ENCODE peak calls at places on chromosome 21, in eight cellular contexts. S is HTR-8/SVneo; H is foreskin fibroblast; B is effector memory CD4-positive, alpha-beta T cell; I is GDM1; M is endothelial cell of umbilical vein; F is right cardiac atrium; X is GM03348. J is an unnamed sample.

GRCh38 chr21:45535341-45536081 is 6.7 kb downstream of the SLC19A1 start:
- DNase-seq in S (no peak), H (no peak), B (no peak), I (peak), M (no peak), F (peak), X (no peak), J (no peak)

GRCh38 chr21:27206368-27206982 is 239.6 kb upstream of the ADAMTS5 start:
- DNase-seq in S (peak), H (peak), B (no peak), I (no peak), M (no peak), F (no peak), X (peak), J (no peak)

GRCh38 chr21:15051652-15052554 is 12.9 kb downstream of the NRIP1 start:
- DNase-seq in S (no peak), H (no peak), B (no peak), I (no peak), M (no peak), F (no peak), X (no peak), J (no peak)

GRCh38 chr21:45829566-45830147 is 151.9 kb upstream of the COL6A1 start:
- DNase-seq in S (no peak), H (no peak), B (no peak), I (no peak), M (no peak), F (no peak), X (no peak), J (no peak)

GRCh38 chr21:42164064-42164789 is 54.7 kb upstream of the ABCG1 start:
- DNase-seq in S (peak), H (peak), B (peak), I (peak), M (peak), F (peak), X (no peak), J (peak)

GRCh38 chr21:41932576-41933258 is 21.1 kb downstream of the C2CD2 start:
- DNase-seq in S (peak), H (peak), B (no peak), I (no peak), M (no peak), F (peak), X (peak), J (peak)

GRCh38 chr21:30839304-30839703 is 9.7 kb upstream of the KRTAP7-1 start:
- DNase-seq in S (peak), H (peak), B (no peak), I (no peak), M (no peak), F (peak), X (no peak), J (peak)

GRCh38 chr21:46185717-46186116 is 1.5 kb upstream of the SPATC1L start:
- DNase-seq in S (no peak), H (no peak), B (no peak), I (no peak), M (no peak), F (no peak), X (no peak), J (no peak)

GRCh38 chr21:42120056-42120903 is 49.2 kb downstream of the UMODL1 start:
- DNase-seq in S (no peak), H (no peak), B (no peak), I (no peak), M (no peak), F (no peak), X (no peak), J (no peak)

GRCh38 chr21:41894922-41895557 is 15.9 kb upstream of the PRDM15 start:
- DNase-seq in S (peak), H (peak), B (no peak), I (no peak), M (peak), F (no peak), X (no peak), J (peak)

GRCh38 chr21:42061866-42062542 is 9.1 kb upstream of the UMODL1 start:
- DNase-seq in S (no peak), H (no peak), B (peak), I (no peak), M (no peak), F (peak), X (no peak), J (no peak)

GRCh38 chr21:36323032-36323431 is 3.0 kb downstream of the MORC3 start:
- DNase-seq in S (no peak), H (peak), B (no peak), I (peak), M (peak), F (no peak), X (peak), J (no peak)

GRCh38 chr21:44952929-44953627 is 13.2 kb downstream of the SLX9 start:
- DNase-seq in S (no peak), H (no peak), B (no peak), I (no peak), M (no peak), F (peak), X (no peak), J (no peak)

GRCh38 chr21:45073301-45074047 is 906 bp upstream of the ADARB1 start:
- DNase-seq in S (no peak), H (peak), B (no peak), I (no peak), M (peak), F (peak), X (no peak), J (no peak)